ENCODE peak calls at places on chromosomes 5 and 9, in eight cellular contexts. One of them, this sample, is unnamed.
A peak's percentile ranks its signal among the peaks of the same experiment; 100 is the strongest.

GRCh38 chr5:132677682-132678400 is 4.1 kb downstream of the IL4 start:
- DNase-seq in ascending aorta: peak; percentile 58
- DNase-seq in iris pigment epithelial cell: no peak
- DNase-seq in activated T-cell treated with anti-CD3 and anti-CD28 coated beads for 1 hour: no peak
- DNase-seq in kidney tubule cell: no peak
- DNase-seq in M059J: no peak
- DNase-seq in SHP77 treated with DMSO at 0.1 percent for 48 hours: no peak
- DNase-seq in AG08396: no peak
- DNase-seq in this sample: no peak

GRCh38 chr5:17882760-17883488 is 248.7 kb downstream of the TAF11L14 start:
- DNase-seq in kidney tubule cell: no peak
- DNase-seq in AG08396: no peak
- DNase-seq in ascending aorta: no peak
- DNase-seq in activated T-cell treated with anti-CD3 and anti-CD28 coated beads for 1 hour: no peak
- DNase-seq in M059J: no peak
- DNase-seq in iris pigment epithelial cell: peak; percentile 37
- DNase-seq in SHP77 treated with DMSO at 0.1 percent for 48 hours: no peak
- DNase-seq in this sample: peak; percentile 2

GRCh38 chr5:79612667-79613190 is 488 bp downstream of the TENT2 start:
- DNase-seq in activated T-cell treated with anti-CD3 and anti-CD28 coated beads for 1 hour: no peak
- DNase-seq in SHP77 treated with DMSO at 0.1 percent for 48 hours: no peak
- DNase-seq in ascending aorta: no peak
- DNase-seq in iris pigment epithelial cell: no peak
- DNase-seq in kidney tubule cell: peak; percentile 7
- DNase-seq in AG08396: no peak
- DNase-seq in M059J: no peak
- DNase-seq in this sample: no peak

GRCh38 chr5:180090769-180091546 is 19.4 kb upstream of the RNF130 start:
- DNase-seq in ascending aorta: peak; percentile 46
- DNase-seq in M059J: peak; percentile 59
- DNase-seq in activated T-cell treated with anti-CD3 and anti-CD28 coated beads for 1 hour: no peak
- DNase-seq in kidney tubule cell: peak; percentile 51
- DNase-seq in iris pigment epithelial cell: peak; percentile 48
- DNase-seq in AG08396: no peak
- DNase-seq in SHP77 treated with DMSO at 0.1 percent for 48 hours: peak; percentile 57
- DNase-seq in this sample: peak; percentile 16

GRCh38 chr9:98410185-98410697 is 154.8 kb upstream of the TBC1D2 start:
- DNase-seq in SHP77 treated with DMSO at 0.1 percent for 48 hours: no peak
- DNase-seq in AG08396: peak; percentile 73
- DNase-seq in ascending aorta: no peak
- DNase-seq in activated T-cell treated with anti-CD3 and anti-CD28 coated beads for 1 hour: no peak
- DNase-seq in M059J: peak; percentile 55
- DNase-seq in kidney tubule cell: peak; percentile 18
- DNase-seq in iris pigment epithelial cell: peak; percentile 83
- DNase-seq in this sample: peak; percentile 85

GRCh38 chr5:97142521-97143254 is at the start of gene LIX1:
- DNase-seq in iris pigment epithelial cell: peak; percentile 54
- DNase-seq in AG08396: peak; percentile 36
- DNase-seq in M059J: peak; percentile 47
- DNase-seq in SHP77 treated with DMSO at 0.1 percent for 48 hours: peak; percentile 21
- DNase-seq in ascending aorta: no peak
- DNase-seq in kidney tubule cell: peak; percentile 63
- DNase-seq in activated T-cell treated with anti-CD3 and anti-CD28 coated beads for 1 hour: no peak
- DNase-seq in this sample: no peak

GRCh38 chr9:122090287-122090883 is 2.7 kb downstream of the TTLL11 start:
- DNase-seq in activated T-cell treated with anti-CD3 and anti-CD28 coated beads for 1 hour: no peak
- DNase-seq in M059J: no peak
- DNase-seq in iris pigment epithelial cell: no peak
- DNase-seq in SHP77 treated with DMSO at 0.1 percent for 48 hours: no peak
- DNase-seq in ascending aorta: no peak
- DNase-seq in AG08396: no peak
- DNase-seq in kidney tubule cell: no peak
- DNase-seq in this sample: no peak

GRCh38 chr9:19379283-19379682 is 753 bp downstream of the RPS6 start:
- DNase-seq in SHP77 treated with DMSO at 0.1 percent for 48 hours: no peak
- DNase-seq in iris pigment epithelial cell: no peak
- DNase-seq in AG08396: no peak
- DNase-seq in activated T-cell treated with anti-CD3 and anti-CD28 coated beads for 1 hour: no peak
- DNase-seq in ascending aorta: no peak
- DNase-seq in M059J: no peak
- DNase-seq in kidney tubule cell: peak; percentile 30
- DNase-seq in this sample: no peak

GRCh38 chr5:149143470-149143869 is 2.2 kb downstream of the ABLIM3 start:
- DNase-seq in activated T-cell treated with anti-CD3 and anti-CD28 coated beads for 1 hour: no peak
- DNase-seq in ascending aorta: no peak
- DNase-seq in iris pigment epithelial cell: peak; percentile 83
- DNase-seq in M059J: peak; percentile 73
- DNase-seq in SHP77 treated with DMSO at 0.1 percent for 48 hours: no peak
- DNase-seq in kidney tubule cell: no peak
- DNase-seq in AG08396: peak; percentile 57
- DNase-seq in this sample: peak; percentile 81

GRCh38 chr5:110549301-110549700 is 177.2 kb downstream of the TMEM232 start:
- DNase-seq in AG08396: no peak
- DNase-seq in ascending aorta: no peak
- DNase-seq in M059J: no peak
- DNase-seq in kidney tubule cell: no peak
- DNase-seq in activated T-cell treated with anti-CD3 and anti-CD28 coated beads for 1 hour: no peak
- DNase-seq in SHP77 treated with DMSO at 0.1 percent for 48 hours: no peak
- DNase-seq in iris pigment epithelial cell: no peak
- DNase-seq in this sample: no peak

GRCh38 chr5:40486437-40487270 is 193.1 kb upstream of the PTGER4 start:
- DNase-seq in AG08396: no peak
- DNase-seq in M059J: peak; percentile 82
- DNase-seq in SHP77 treated with DMSO at 0.1 percent for 48 hours: no peak
- DNase-seq in kidney tubule cell: peak; percentile 46
- DNase-seq in ascending aorta: no peak
- DNase-seq in iris pigment epithelial cell: peak; percentile 45
- DNase-seq in activated T-cell treated with anti-CD3 and anti-CD28 coated beads for 1 hour: peak; percentile 7
- DNase-seq in this sample: peak; percentile 55

GRCh38 chr5:173239233-173239593 is 4.2 kb upstream of the NKX2-5 start:
- DNase-seq in SHP77 treated with DMSO at 0.1 percent for 48 hours: no peak
- DNase-seq in iris pigment epithelial cell: no peak
- DNase-seq in AG08396: no peak
- DNase-seq in M059J: no peak
- DNase-seq in ascending aorta: no peak
- DNase-seq in kidney tubule cell: no peak
- DNase-seq in activated T-cell treated with anti-CD3 and anti-CD28 coated beads for 1 hour: no peak
- DNase-seq in this sample: no peak

GRCh38 chr5:59766394-59766793 is 127.1 kb downstream of the PDE4D start:
- DNase-seq in kidney tubule cell: no peak
- DNase-seq in iris pigment epithelial cell: peak; percentile 71
- DNase-seq in M059J: peak; percentile 65
- DNase-seq in ascending aorta: no peak
- DNase-seq in activated T-cell treated with anti-CD3 and anti-CD28 coated beads for 1 hour: no peak
- DNase-seq in AG08396: no peak
- DNase-seq in SHP77 treated with DMSO at 0.1 percent for 48 hours: no peak
- DNase-seq in this sample: no peak

GRCh38 chr5:13745508-13745907 is 199.0 kb downstream of the DNAH5 start:
- DNase-seq in SHP77 treated with DMSO at 0.1 percent for 48 hours: no peak
- DNase-seq in ascending aorta: no peak
- DNase-seq in activated T-cell treated with anti-CD3 and anti-CD28 coated beads for 1 hour: no peak
- DNase-seq in AG08396: peak; percentile 53
- DNase-seq in M059J: peak; percentile 83
- DNase-seq in kidney tubule cell: peak; percentile 82
- DNase-seq in iris pigment epithelial cell: peak; percentile 38
- DNase-seq in this sample: peak; percentile 77

GRCh38 chr9:114588150-114588663 is 638 bp downstream of the ATP6V1G1 start:
- DNase-seq in activated T-cell treated with anti-CD3 and anti-CD28 coated beads for 1 hour: no peak
- DNase-seq in iris pigment epithelial cell: peak; percentile 69
- DNase-seq in ascending aorta: no peak
- DNase-seq in M059J: peak; percentile 25
- DNase-seq in AG08396: no peak
- DNase-seq in SHP77 treated with DMSO at 0.1 percent for 48 hours: no peak
- DNase-seq in kidney tubule cell: peak; percentile 36
- DNase-seq in this sample: peak; percentile 48

GRCh38 chr5:62650197-62650596 is 71.6 kb downstream of the LRRC70 start:
- DNase-seq in activated T-cell treated with anti-CD3 and anti-CD28 coated beads for 1 hour: no peak
- DNase-seq in SHP77 treated with DMSO at 0.1 percent for 48 hours: no peak
- DNase-seq in AG08396: peak; percentile 12
- DNase-seq in iris pigment epithelial cell: no peak
- DNase-seq in ascending aorta: no peak
- DNase-seq in kidney tubule cell: no peak
- DNase-seq in M059J: no peak
- DNase-seq in this sample: peak; percentile 10

GRCh38 chr5:143026380-143026779 is 256.2 kb downstream of the ARHGAP26 start:
- DNase-seq in M059J: no peak
- DNase-seq in kidney tubule cell: no peak
- DNase-seq in iris pigment epithelial cell: no peak
- DNase-seq in ascending aorta: no peak
- DNase-seq in SHP77 treated with DMSO at 0.1 percent for 48 hours: peak; percentile 91
- DNase-seq in activated T-cell treated with anti-CD3 and anti-CD28 coated beads for 1 hour: no peak
- DNase-seq in AG08396: no peak
- DNase-seq in this sample: no peak

GRCh38 chr5:122498163-122498562 is 186.1 kb downstream of the SNCAIP start:
- DNase-seq in SHP77 treated with DMSO at 0.1 percent for 48 hours: no peak
- DNase-seq in kidney tubule cell: no peak
- DNase-seq in AG08396: peak; percentile 21
- DNase-seq in iris pigment epithelial cell: no peak
- DNase-seq in activated T-cell treated with anti-CD3 and anti-CD28 coated beads for 1 hour: no peak
- DNase-seq in ascending aorta: no peak
- DNase-seq in M059J: peak; percentile 5
- DNase-seq in this sample: no peak

GRCh38 chr9:105259731-105260612 is 15.5 kb downstream of the SLC44A1 start:
- DNase-seq in activated T-cell treated with anti-CD3 and anti-CD28 coated beads for 1 hour: no peak
- DNase-seq in M059J: no peak
- DNase-seq in iris pigment epithelial cell: no peak
- DNase-seq in AG08396: no peak
- DNase-seq in kidney tubule cell: no peak
- DNase-seq in SHP77 treated with DMSO at 0.1 percent for 48 hours: no peak
- DNase-seq in ascending aorta: no peak
- DNase-seq in this sample: no peak